ENCODE peak calls at places on chromosomes 13 and 19, in nine cellular contexts. U, N, P, R, G, I, F, S and B are unnamed samples.

GRCh38 chr13:31631716-31632115 is 107.6 kb upstream of the RXFP2 start:
- DNase-seq in U (no peak), N (no peak), P (no peak), R (no peak), G (no peak), I (no peak), F (no peak), S (no peak), B (no peak)

GRCh38 chr13:98890186-98890585 is 87.7 kb downstream of the DOCK9 start:
- DNase-seq in U (peak; percentile 72), N (no peak), P (no peak), R (peak; percentile 43), G (no peak), I (no peak), F (no peak), S (no peak), B (peak; percentile 74)

GRCh38 chr13:110254751-110255553 is 52.0 kb downstream of the COL4A1 start:
- DNase-seq in U (no peak), N (no peak), P (no peak), R (no peak), G (no peak), I (no peak), F (no peak), S (no peak), B (no peak)

GRCh38 chr19:42433503-42434260 is 6.5 kb upstream of the LIPE start:
- DNase-seq in U (peak; percentile 71), N (no peak), P (peak; percentile 88), R (peak; percentile 78), G (no peak), I (peak; percentile 72), F (peak; percentile 91), S (peak; percentile 37), B (peak; percentile 82)

GRCh38 chr13:112970552-112971287 is 1.7 kb downstream of the MCF2L start:
- DNase-seq in U (no peak), N (no peak), P (no peak), R (no peak), G (no peak), I (no peak), F (no peak), S (no peak), B (no peak)

GRCh38 chr19:46746281-46746965 is at the start of gene STRN4:
- DNase-seq in U (no peak), N (no peak), P (peak; percentile 58), R (peak; percentile 22), G (peak; percentile 99), I (peak; percentile 64), F (peak; percentile 61), S (no peak), B (no peak)

GRCh38 chr13:27481766-27482165 is 31.4 kb upstream of the MTIF3 start:
- DNase-seq in U (peak; percentile 51), N (no peak), P (peak; percentile 68), R (no peak), G (peak; percentile 65), I (peak; percentile 27), F (no peak), S (no peak), B (no peak)

GRCh38 chr13:52925775-52926285 is 77.4 kb upstream of the PCDH8 start:
- DNase-seq in U (peak; percentile 1), N (peak; percentile 87), P (no peak), R (no peak), G (no peak), I (no peak), F (no peak), S (no peak), B (no peak)

GRCh38 chr13:69619651-69620050 is 488.0 kb upstream of the ATXN8OS start:
- DNase-seq in U (no peak), N (no peak), P (no peak), R (no peak), G (no peak), I (no peak), F (no peak), S (no peak), B (no peak)

GRCh38 chr13:30892966-30893365 is 13.1 kb upstream of the MEDAG start:
- DNase-seq in U (peak; percentile 69), N (no peak), P (peak; percentile 51), R (no peak), G (no peak), I (peak; percentile 65), F (no peak), S (no peak), B (no peak)

GRCh38 chr13:39451860-39452301 is 151.1 kb downstream of the LHFPL6 start:
- DNase-seq in U (peak; percentile 83), N (no peak), P (no peak), R (no peak), G (no peak), I (peak; percentile 93), F (peak; percentile 58), S (no peak), B (no peak)

GRCh38 chr13:99559560-99559959 is 58.3 kb downstream of the TM9SF2 start:
- DNase-seq in U (no peak), N (no peak), P (no peak), R (no peak), G (no peak), I (no peak), F (no peak), S (no peak), B (no peak)

GRCh38 chr13:92716749-92717148 is 509.9 kb upstream of the GPC6 start:
- DNase-seq in U (peak; percentile 38), N (no peak), P (no peak), R (no peak), G (no peak), I (no peak), F (no peak), S (no peak), B (no peak)

GRCh38 chr19:37817180-37817911 is 38.0 kb upstream of the ZNF573 start:
- DNase-seq in U (peak; percentile 27), N (peak; percentile 53), P (no peak), R (peak; percentile 38), G (peak; percentile 86), I (no peak), F (peak; percentile 90), S (peak; percentile 30), B (peak; percentile 80)

GRCh38 chr19:51131780-51132680 is 7.3 kb downstream of the SIGLEC9 start:
- DNase-seq in U (peak; percentile 86), N (no peak), P (no peak), R (no peak), G (peak; percentile 34), I (no peak), F (peak; percentile 57), S (no peak), B (peak; percentile 36)

GRCh38 chr13:89457977-89458376 is 1786.8 kb downstream of the SLITRK5 start:
- DNase-seq in U (peak; percentile 85), N (no peak), P (no peak), R (no peak), G (no peak), I (no peak), F (no peak), S (no peak), B (no peak)

GRCh38 chr19:15124572-15125231 is 17.5 kb downstream of the SYDE1 start:
- DNase-seq in U (no peak), N (no peak), P (peak; percentile 6), R (no peak), G (peak; percentile 88), I (peak; percentile 21), F (no peak), S (no peak), B (no peak)

GRCh38 chr19:31505596-31505910 is 156.3 kb upstream of the TSHZ3 start:
- DNase-seq in U (no peak), N (no peak), P (no peak), R (no peak), G (no peak), I (no peak), F (no peak), S (no peak), B (no peak)

GRCh38 chr19:53892981-53893325 is 11.0 kb downstream of the PRKCG start:
- DNase-seq in U (no peak), N (no peak), P (no peak), R (no peak), G (peak; percentile 76), I (peak; percentile 47), F (no peak), S (no peak), B (no peak)

GRCh38 chr19:2960120-2960519 is 15.3 kb upstream of the ZNF77 start:
- DNase-seq in U (no peak), N (no peak), P (no peak), R (no peak), G (no peak), I (no peak), F (no peak), S (no peak), B (no peak)

GRCh38 chr19:19459099-19459498 is 53.6 kb downstream of the GATAD2A start:
- DNase-seq in U (peak; percentile 36), N (no peak), P (no peak), R (no peak), G (no peak), I (peak; percentile 28), F (no peak), S (no peak), B (no peak)

GRCh38 chr13:22210134-22210930 is 539.5 kb downstream of the FGF9 start:
- DNase-seq in U (no peak), N (no peak), P (no peak), R (no peak), G (no peak), I (no peak), F (no peak), S (no peak), B (no peak)

GRCh38 chr19:16886305-16886880 is 2.4 kb upstream of the F2RL3 start:
- DNase-seq in U (peak; percentile 96), N (peak; percentile 49), P (no peak), R (no peak), G (no peak), I (no peak), F (peak; percentile 66), S (no peak), B (no peak)

GRCh38 chr19:48867922-48868195 is 558 bp downstream of the PLEKHA4 start:
- DNase-seq in U (no peak), N (no peak), P (peak; percentile 32), R (no peak), G (no peak), I (no peak), F (peak; percentile 15), S (no peak), B (no peak)

GRCh38 chr19:19554074-19555023 is 16.3 kb downstream of the CILP2 start:
- DNase-seq in U (peak; percentile 47), N (no peak), P (peak; percentile 48), R (no peak), G (peak; percentile 86), I (peak; percentile 68), F (no peak), S (no peak), B (no peak)

GRCh38 chr19:48962029-48962848 is 2.9 kb upstream of the FTL start:
- DNase-seq in U (peak; percentile 33), N (no peak), P (peak; percentile 76), R (no peak), G (no peak), I (peak; percentile 83), F (peak; percentile 67), S (no peak), B (no peak)

GRCh38 chr19:46287585-46287984 is 9.3 kb upstream of the HIF3A start:
- DNase-seq in U (peak; percentile 58), N (no peak), P (no peak), R (no peak), G (no peak), I (no peak), F (no peak), S (no peak), B (no peak)

GRCh38 chr19:8512115-8512967 is 1.6 kb downstream of the ZNF414 start:
- DNase-seq in U (peak; percentile 24), N (no peak), P (peak; percentile 16), R (no peak), G (peak; percentile 87), I (peak; percentile 74), F (no peak), S (no peak), B (no peak)

GRCh38 chr13:75881109-75881775 is 245.1 kb downstream of the LMO7 start:
- DNase-seq in U (no peak), N (no peak), P (no peak), R (no peak), G (no peak), I (no peak), F (no peak), S (no peak), B (no peak)

GRCh38 chr13:94112227-94112626 is 367.3 kb downstream of the DCT start:
- DNase-seq in U (peak; percentile 85), N (no peak), P (no peak), R (no peak), G (no peak), I (no peak), F (no peak), S (no peak), B (no peak)